ENCODE peak calls at places on chromosomes 6 and 20, in six cellular contexts. A is GM10248, H is hepatocyte, W is MM.1S, U is lower lobe of right lung, I is spleen. V is an unnamed sample.

GRCh38 chr20:63736893-63737689 is 627 bp downstream of the LIME1 start:
- DNase-seq in A (peak), H (peak), W (peak), U (no peak), I (peak), V (peak)

GRCh38 chr20:4717816-4718215 is 3.9 kb upstream of the PRND start:
- DNase-seq in A (no peak), H (no peak), W (no peak), U (no peak), I (no peak), V (no peak)

GRCh38 chr6:92479821-92480220 is 939.5 kb downstream of the EPHA7 start:
- DNase-seq in A (no peak), H (no peak), W (peak), U (no peak), I (no peak), V (no peak)

GRCh38 chr20:7843613-7844012 is 96.6 kb downstream of the HAO1 start:
- DNase-seq in A (no peak), H (peak), W (no peak), U (no peak), I (no peak), V (no peak)

GRCh38 chr20:8876381-8876780 is 192.5 kb upstream of the PLCB4 start:
- DNase-seq in A (no peak), H (peak), W (no peak), U (no peak), I (no peak), V (no peak)

GRCh38 chr20:17828598-17829144 is 128.9 kb downstream of the BANF2 start:
- DNase-seq in A (no peak), H (no peak), W (no peak), U (no peak), I (peak), V (no peak)

GRCh38 chr6:158628542-158628941 is 16.0 kb downstream of the DYNLT1 start:
- DNase-seq in A (peak), H (no peak), W (no peak), U (peak), I (no peak), V (peak)

GRCh38 chr20:9161308-9161707 is 92.4 kb downstream of the PLCB4 start:
- DNase-seq in A (no peak), H (no peak), W (no peak), U (no peak), I (no peak), V (no peak)

GRCh38 chr6:111767752-111768430 is 105.4 kb downstream of the FYN start:
- DNase-seq in A (no peak), H (no peak), W (no peak), U (no peak), I (no peak), V (no peak)

GRCh38 chr20:50690562-50690978 is 772 bp downstream of the RIPOR3 start:
- DNase-seq in A (no peak), H (no peak), W (no peak), U (no peak), I (no peak), V (no peak)

GRCh38 chr6:98525860-98526259 is 308.5 kb upstream of the POU3F2 start:
- DNase-seq in A (no peak), H (no peak), W (no peak), U (no peak), I (no peak), V (no peak)

GRCh38 chr6:155106456-155107107 is 111.5 kb downstream of the TIAM2 start:
- DNase-seq in A (no peak), H (no peak), W (no peak), U (no peak), I (no peak), V (no peak)

DNA sequence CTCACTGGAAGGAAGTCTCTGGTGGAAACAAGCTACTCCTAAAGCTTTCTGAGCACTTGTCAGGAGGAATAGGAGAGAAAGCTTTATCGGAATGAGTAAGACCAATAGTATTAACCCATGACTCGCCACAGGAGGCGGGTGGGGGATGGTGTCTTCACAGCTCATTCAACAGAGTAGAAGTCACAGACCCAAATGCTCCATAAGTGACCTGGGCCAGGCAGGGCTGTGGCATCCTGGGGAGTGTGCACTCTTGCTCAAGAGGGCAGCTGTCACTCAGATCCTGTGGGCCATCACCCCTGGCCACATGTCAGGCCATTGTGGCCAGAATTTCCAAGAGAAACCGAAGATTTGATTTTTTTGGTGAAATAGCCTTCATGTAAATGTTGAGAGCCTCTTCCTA is 116.0 kb downstream of the SYCP2 start:
- DNase-seq in A (no peak), H (no peak), W (no peak), U (no peak), I (no peak), V (no peak)
- TF ChIP-seq CTCF in A (no peak), H (no peak), W (no peak), U (no peak), I (no peak), V (no peak)

GRCh38 chr20:47231382-47232042 is 125.0 kb downstream of the ZMYND8 start:
- DNase-seq in A (no peak), H (no peak), W (no peak), U (no peak), I (no peak), V (no peak)
- TF ChIP-seq CTCF in A (no peak), H (no peak), W (no peak), U (no peak), I (no peak), V (no peak)

GRCh38 chr6:90770778-90771177 is 183.9 kb upstream of the MAP3K7 start:
- DNase-seq in A (no peak), H (no peak), W (no peak), U (no peak), I (no peak), V (no peak)

GRCh38 chr6:90764001-90764400 is 177.1 kb upstream of the MAP3K7 start:
- DNase-seq in A (no peak), H (no peak), W (no peak), U (no peak), I (no peak), V (no peak)

GRCh38 chr6:90765491-90765890 is 178.6 kb upstream of the MAP3K7 start:
- DNase-seq in A (no peak), H (no peak), W (no peak), U (no peak), I (no peak), V (no peak)

GRCh38 chr6:90765895-90766294 is 179.0 kb upstream of the MAP3K7 start:
- DNase-seq in A (no peak), H (no peak), W (no peak), U (no peak), I (no peak), V (no peak)
- TF ChIP-seq CTCF in A (no peak), H (no peak), W (no peak), U (no peak), I (no peak), V (no peak)

DNA sequence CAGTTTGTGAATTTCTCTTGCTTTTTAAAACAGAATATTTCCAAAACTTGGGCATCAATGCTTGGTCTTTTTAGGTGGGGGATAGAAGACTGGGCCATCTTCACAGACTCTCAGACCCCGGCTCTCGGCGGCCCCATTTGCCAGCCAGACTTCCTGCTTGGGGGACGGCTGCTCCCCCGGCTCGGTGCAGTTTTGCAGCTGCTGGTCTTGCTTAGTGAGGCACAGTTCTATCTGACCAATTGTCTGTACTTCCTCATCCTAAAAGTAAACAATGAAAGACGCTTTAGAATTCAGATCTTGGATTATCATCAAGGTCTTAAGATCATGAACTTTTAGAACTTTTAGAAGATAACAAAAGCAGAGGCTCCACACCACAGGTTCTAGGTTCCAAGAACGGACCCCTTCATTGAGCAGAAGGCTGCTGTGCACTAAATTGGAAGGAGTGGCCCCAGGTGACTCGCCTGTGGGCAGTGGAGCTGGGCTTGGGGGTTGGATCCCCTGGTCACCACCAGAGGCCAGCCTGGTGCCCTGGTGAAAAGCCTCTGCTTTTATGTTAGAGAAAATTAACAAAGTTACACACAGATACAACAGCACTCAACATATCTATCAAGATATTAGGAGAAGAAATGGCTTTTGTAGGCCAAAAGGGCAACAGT is 26.7 kb downstream of the RNASET2 start:
- DNase-seq in A (no peak), H (no peak), W (no peak), U (no peak), I (peak), V (peak)
- TF ChIP-seq CTCF in A (no peak), H (no peak), W (no peak), U (no peak), I (no peak), V (peak)

GRCh38 chr20:31934968-31935764 is 16.7 kb downstream of the PDRG1 start:
- DNase-seq in A (no peak), H (no peak), W (no peak), U (no peak), I (no peak), V (no peak)
- TF ChIP-seq CTCF in A (no peak), H (no peak), W (no peak), U (no peak), I (no peak), V (no peak)

DNA sequence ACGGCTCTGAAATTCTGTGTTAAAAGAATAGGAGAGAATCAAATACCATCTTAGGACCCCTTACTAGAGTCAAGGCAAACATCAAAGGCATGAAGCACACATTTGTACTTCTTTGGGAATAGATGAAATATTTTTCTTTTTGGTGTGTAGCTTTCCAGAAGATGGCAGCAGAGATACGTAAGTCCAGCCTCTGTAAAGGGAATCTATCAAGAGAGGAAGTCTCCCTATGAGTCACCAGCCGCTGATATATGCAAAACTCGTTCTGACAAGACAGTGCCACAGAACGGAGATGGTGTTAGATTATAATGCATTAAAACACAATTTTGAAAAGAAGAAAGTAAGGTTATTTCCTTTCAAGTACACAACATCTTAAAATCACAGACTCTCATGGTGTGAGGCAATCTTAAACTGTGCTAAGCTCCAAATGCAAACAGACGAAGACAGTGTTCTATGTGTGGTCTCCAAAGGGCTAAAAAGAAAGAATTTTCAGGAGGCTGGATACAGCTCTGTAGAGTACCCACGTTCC is 120.0 kb upstream of the AGPAT4 start:
- DNase-seq in A (peak), H (peak), W (peak), U (no peak), I (no peak), V (peak)
- TF ChIP-seq CTCF in A (peak), H (peak), W (peak), U (peak), I (peak), V (peak)

GRCh38 chr6:121354764-121355163 is 20.5 kb upstream of the TBC1D32 start:
- DNase-seq in A (no peak), H (no peak), W (no peak), U (no peak), I (no peak), V (no peak)
- TF ChIP-seq CTCF in A (no peak), H (no peak), W (no peak), U (peak), I (no peak), V (no peak)

GRCh38 chr6:161503570-161503969 is 229.7 kb upstream of the AGPAT4 start:
- DNase-seq in A (no peak), H (no peak), W (no peak), U (no peak), I (no peak), V (no peak)

GRCh38 chr6:161496941-161497340 is 223.1 kb upstream of the AGPAT4 start:
- DNase-seq in A (no peak), H (no peak), W (no peak), U (no peak), I (no peak), V (no peak)

GRCh38 chr6:161498881-161499280 is 225.0 kb upstream of the AGPAT4 start:
- DNase-seq in A (no peak), H (no peak), W (no peak), U (no peak), I (no peak), V (no peak)

GRCh38 chr6:161493731-161494130 is 219.9 kb upstream of the AGPAT4 start:
- DNase-seq in A (no peak), H (no peak), W (no peak), U (no peak), I (no peak), V (no peak)

GRCh38 chr6:161498359-161498758 is 224.5 kb upstream of the AGPAT4 start:
- DNase-seq in A (no peak), H (peak), W (no peak), U (no peak), I (no peak), V (no peak)
- TF ChIP-seq CTCF in A (no peak), H (peak), W (no peak), U (no peak), I (no peak), V (no peak)

DNA sequence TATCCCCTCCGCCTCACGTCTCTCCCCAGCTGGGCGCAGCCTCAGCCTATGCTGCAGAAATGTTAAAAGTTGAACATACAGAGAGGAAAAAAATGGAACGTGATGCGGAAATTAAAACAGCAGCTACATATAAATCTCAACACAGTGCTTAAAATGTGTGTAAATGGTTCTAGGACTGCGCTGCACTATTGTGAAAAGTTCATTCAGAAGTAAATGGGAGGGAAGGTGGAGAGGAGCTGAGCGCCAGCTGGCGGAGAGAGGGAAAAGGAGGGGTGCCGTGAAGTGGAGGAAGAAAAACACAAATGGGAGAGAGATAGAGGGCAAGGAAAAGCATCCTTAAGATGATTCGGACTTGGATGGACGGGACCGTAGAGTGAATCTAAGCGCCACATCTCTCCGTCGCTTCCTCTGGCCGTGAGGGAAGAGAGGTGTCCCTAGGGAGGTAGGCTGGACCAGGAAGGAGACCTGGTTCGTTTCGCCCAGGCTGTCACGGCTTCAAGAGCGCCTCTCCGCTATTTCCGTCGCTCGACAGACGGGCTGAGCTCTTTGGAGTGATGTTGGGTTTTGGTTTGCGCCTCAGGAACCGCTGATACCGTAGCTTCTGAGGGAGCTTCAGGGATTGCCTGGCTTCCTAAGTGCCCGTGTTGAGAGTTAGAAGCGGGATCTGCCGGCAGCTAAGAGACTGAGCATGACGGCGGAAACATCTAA is 113.7 kb downstream of the TRIM27 start:
- DNase-seq in A (no peak), H (no peak), W (no peak), U (no peak), I (no peak), V (no peak)
- TF ChIP-seq CTCF in A (no peak), H (peak), W (no peak), U (no peak), I (no peak), V (no peak)

DNA sequence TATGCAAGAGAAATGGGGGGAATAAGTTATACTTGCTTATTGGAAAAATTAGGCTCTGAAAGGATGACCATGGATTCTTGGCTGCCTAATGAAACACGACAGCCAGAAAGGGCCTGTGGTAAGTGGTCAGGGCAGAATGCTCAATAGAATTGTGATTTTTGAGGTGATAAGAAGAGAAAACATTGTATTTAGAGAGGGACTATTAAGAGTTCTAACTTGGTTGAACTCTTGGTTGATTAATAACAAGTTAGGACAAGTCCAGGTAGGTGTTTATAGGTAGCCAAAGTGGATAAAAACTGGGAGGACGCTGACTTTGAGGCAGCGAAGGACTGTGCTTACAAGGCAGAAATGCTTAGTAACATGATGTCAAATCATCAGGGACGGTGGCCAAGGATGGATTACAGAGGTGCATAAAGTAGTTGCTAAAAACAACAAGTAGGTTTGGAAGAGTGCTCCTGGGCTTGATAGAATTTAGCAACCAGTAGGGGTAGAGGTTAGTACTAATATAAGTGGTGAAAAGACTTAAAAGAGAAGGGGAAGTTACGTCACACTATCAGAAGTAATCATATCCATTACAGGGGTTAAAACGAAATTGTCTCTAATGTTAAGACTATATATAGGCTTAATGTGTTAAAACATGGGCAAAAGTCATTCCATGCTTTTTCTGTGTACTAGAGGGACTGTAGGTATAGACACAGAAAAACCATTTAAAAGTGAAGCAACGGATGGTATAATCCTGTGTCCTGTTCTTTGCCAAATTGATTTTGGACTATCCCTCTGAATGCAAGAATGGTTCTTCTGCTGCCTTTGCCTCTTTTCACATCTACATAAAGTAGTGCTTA is 98.6 kb downstream of the EYA4 start:
- DNase-seq in A (no peak), H (no peak), W (no peak), U (no peak), I (no peak), V (no peak)
- TF ChIP-seq CTCF in A (no peak), H (no peak), W (no peak), U (no peak), I (no peak), V (no peak)